ENCODE peak calls at places on chromosomes 16 and 17, in ten cellular contexts. A, K, D, H, Q, X, U, T, B and S are unnamed samples.

GRCh38 chr17:21223086-21223485 is 9.1 kb upstream of the TMEM11 start:
- DNase-seq in A (no peak), K (no peak), D (no peak), H (no peak), Q (no peak), X (no peak), U (no peak), T (no peak), B (no peak), S (no peak)

GRCh38 chr17:50290074-50290702 is 15.9 kb downstream of the TMEM92 start:
- DNase-seq in A (peak; percentile 88), K (peak; percentile 98), D (no peak), H (no peak), Q (peak; percentile 99), X (no peak), U (no peak), T (peak; percentile 93), B (peak; percentile 36), S (peak; percentile 70)

GRCh38 chr16:84205976-84206691 is 15.2 kb downstream of the ADAD2 start:
- DNase-seq in A (no peak), K (no peak), D (no peak), H (no peak), Q (no peak), X (no peak), U (no peak), T (no peak), B (no peak), S (no peak)

GRCh38 chr17:79095345-79096055 is 20.9 kb downstream of the ENGASE start:
- DNase-seq in A (no peak), K (no peak), D (no peak), H (peak; percentile 46), Q (no peak), X (no peak), U (no peak), T (no peak), B (no peak), S (no peak)

GRCh38 chr17:44204453-44204882 is 4.8 kb upstream of the ATXN7L3 start:
- DNase-seq in A (no peak), K (no peak), D (no peak), H (no peak), Q (peak; percentile 43), X (no peak), U (no peak), T (peak; percentile 27), B (no peak), S (no peak)

GRCh38 chr16:52515068-52515671 is 31.8 kb downstream of the TOX3 start:
- DNase-seq in A (peak; percentile 28), K (no peak), D (no peak), H (no peak), Q (no peak), X (no peak), U (no peak), T (no peak), B (no peak), S (no peak)

GRCh38 chr16:47069291-47069690 is 74.5 kb downstream of the NETO2 start:
- DNase-seq in A (no peak), K (no peak), D (no peak), H (no peak), Q (no peak), X (no peak), U (no peak), T (no peak), B (no peak), S (no peak)

GRCh38 chr16:30731411-30731810 is 16.8 kb upstream of the PHKG2 start:
- DNase-seq in A (no peak), K (no peak), D (no peak), H (no peak), Q (no peak), X (no peak), U (no peak), T (no peak), B (no peak), S (no peak)

GRCh38 chr17:44653384-44653783 is 2.9 kb upstream of the MEIOC start:
- DNase-seq in A (no peak), K (no peak), D (no peak), H (no peak), Q (no peak), X (no peak), U (no peak), T (no peak), B (no peak), S (no peak)